ENCODE peak calls at places on chromosomes 4 and X, in nine cellular contexts. T, A, X, Z, M, V, W, E and I are unnamed samples.

GRCh38 chr4:16775411-16776154 is 122.9 kb downstream of the LDB2 start:
- DNase-seq in A (no peak), V (no peak), W (no peak), M (no peak), X (no peak), T (no peak), E (no peak), Z (no peak), I (no peak)

GRCh38 chr4:83503974-83504373 is 19.1 kb upstream of the ABRAXAS1 start:
- DNase-seq in A (no peak), E (no peak), V (no peak), M (no peak), T (no peak), Z (no peak), X (no peak), W (peak; percentile 72), I (no peak)

GRCh38 chr4:153247116-153247490 is 42.9 kb downstream of the TRIM2 start:
- DNase-seq in T (no peak), A (no peak), M (peak; percentile 64), W (no peak), E (no peak), Z (no peak), X (no peak), V (no peak), I (no peak)

GRCh38 chr4:24001945-24002640 is 112.2 kb upstream of the PPARGC1A start:
- DNase-seq in E (no peak), A (no peak), W (no peak), Z (no peak), V (peak; percentile 7), M (no peak), X (peak; percentile 82), T (no peak), I (no peak)

GRCh38 chr4:76809594-76810305 is 88.2 kb downstream of the SOWAHB start:
- DNase-seq in Z (no peak), T (no peak), W (no peak), M (peak; percentile 57), V (peak; percentile 64), E (no peak), X (peak; percentile 71), A (peak; percentile 96), I (no peak)

GRCh38 chrX:87337267-87337666 is 180.3 kb upstream of the KLHL4 start:
- DNase-seq in W (no peak), M (no peak), T (no peak), V (no peak), E (no peak), A (no peak), Z (no peak), X (no peak), I (no peak)

GRCh38 chr4:118849867-118850812 is 14.2 kb upstream of the SEC24D start:
- DNase-seq in E (no peak), V (peak; percentile 36), Z (no peak), A (peak; percentile 52), M (peak; percentile 75), X (no peak), T (no peak), W (peak; percentile 85), I (peak; percentile 48)

GRCh38 chrX:41273638-41274037 is 60.3 kb upstream of the DDX3X start:
- DNase-seq in T (no peak), X (peak; percentile 61), M (no peak), W (no peak), A (peak; percentile 22), E (no peak), V (peak; percentile 33), Z (no peak), I (no peak)

GRCh38 chr4:80010316-80010715 is 62.7 kb downstream of the ANTXR2 start:
- DNase-seq in E (no peak), M (no peak), Z (no peak), X (no peak), V (no peak), W (peak; percentile 67), A (no peak), T (no peak), I (no peak)

GRCh38 chr4:160213377-160213776 is 1110.5 kb downstream of the RAPGEF2 start:
- DNase-seq in V (no peak), W (no peak), Z (no peak), X (no peak), M (no peak), A (no peak), E (no peak), T (no peak), I (no peak)

GRCh38 chrX:133660356-133660755 is 245.1 kb upstream of the GPC4 start:
- DNase-seq in M (no peak), X (peak; percentile 70), Z (no peak), T (peak; percentile 36), E (no peak), A (peak; percentile 18), V (peak; percentile 79), W (no peak), I (no peak)

DNA sequence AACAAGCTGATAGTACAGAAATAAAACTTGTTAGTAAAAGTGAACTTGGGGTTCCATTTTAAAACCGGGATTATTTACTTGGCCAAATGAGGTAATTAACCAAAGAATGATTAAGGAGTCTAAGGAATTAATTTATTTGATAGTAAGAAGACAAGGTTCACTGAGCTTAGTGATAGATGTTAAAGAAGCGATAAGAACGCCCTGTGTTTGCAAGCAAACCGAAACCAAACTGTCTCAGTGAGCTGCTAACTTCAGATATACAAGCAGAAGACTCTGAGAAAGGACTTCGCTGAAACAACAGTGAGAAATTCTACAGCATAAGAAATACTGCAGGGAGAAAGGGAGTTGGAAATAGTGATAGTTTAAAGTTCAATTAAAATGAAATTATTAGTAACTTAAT is 37.6 kb upstream of the SHISA3 start:
- DNase-seq in E (no peak), A (no peak), V (peak; percentile 17), X (no peak), T (no peak), Z (no peak), M (no peak), W (no peak), I (no peak)
- H3K4me3 ChIP-seq in E (peak overlapping the region; percentile 5), A (peak overlapping the region; percentile 78), V (peak overlapping the region; percentile 56), X (peak overlapping the region; percentile 12), T (no peak overlapping the region), Z (no peak overlapping the region), M (peak overlapping the region; percentile 19), W (no peak overlapping the region), I (no peak overlapping the region)

DNA sequence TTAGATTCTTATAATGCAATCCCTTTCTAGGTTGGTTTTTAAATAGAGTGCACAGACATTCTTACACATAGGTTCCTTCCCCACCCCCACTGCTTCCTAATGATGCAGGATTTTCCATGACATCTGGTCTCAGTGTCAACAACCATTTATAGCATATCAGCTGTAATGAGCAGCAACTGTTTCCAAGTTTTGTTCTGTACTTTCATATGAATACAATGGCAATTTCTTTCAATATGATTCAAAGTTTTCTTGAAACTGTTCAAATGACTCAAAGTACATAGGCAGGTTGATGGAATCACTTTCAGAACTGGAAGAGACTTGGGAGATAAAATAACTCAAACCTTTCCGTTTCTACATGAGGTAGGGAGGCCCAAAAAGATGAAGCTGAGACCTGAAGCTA is 220.7 kb downstream of the CAMK2D start:
- DNase-seq in M (no peak), V (peak; percentile 50), E (no peak), X (peak; percentile 40), W (no peak), T (no peak), A (peak; percentile 52), Z (no peak), I (no peak)
- H3K36me3 ChIP-seq in M (peaks cover 30% of the 10 kb centered on the region), V (peaks cover 9% of the 10 kb centered on the region), E (no peaks in the 10 kb centered on the region), X (peaks cover 1% of the 10 kb centered on the region), W (peaks cover 5% of the 10 kb centered on the region), T (no peaks in the 10 kb centered on the region), A (peaks cover 70% of the 10 kb centered on the region), Z (no peaks in the 10 kb centered on the region), I (no peaks in the 10 kb centered on the region)

GRCh38 chr4:103156107-103156506 is 42.0 kb downstream of the CENPE start:
- DNase-seq in V (no peak), A (no peak), W (no peak), M (no peak), X (no peak), Z (no peak), E (no peak), T (no peak), I (no peak)

GRCh38 chr4:103162176-103162575 is 36.0 kb downstream of the CENPE start:
- DNase-seq in W (no peak), Z (no peak), T (no peak), V (no peak), X (no peak), A (no peak), E (no peak), M (no peak), I (no peak)

DNA sequence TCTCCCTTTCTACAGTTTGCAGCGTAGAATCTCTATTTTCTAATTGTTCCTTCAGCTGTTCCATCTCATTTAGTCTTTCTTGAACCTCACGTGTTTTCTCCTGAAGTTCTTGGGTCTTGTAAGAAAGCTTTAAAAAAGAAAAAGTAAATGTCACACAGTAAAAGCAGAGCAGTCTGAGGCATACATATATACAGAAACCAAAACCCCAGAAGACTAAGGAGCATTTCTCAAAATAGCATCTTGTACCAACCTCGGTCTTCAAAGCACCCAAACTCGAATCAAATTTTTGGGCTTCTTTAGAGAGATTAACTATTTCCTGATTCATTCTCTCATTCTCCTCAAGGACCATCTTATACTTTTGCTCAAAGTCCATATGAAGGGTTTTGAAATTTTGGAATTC is 39.4 kb downstream of the CENPE start:
- DNase-seq in V (no peak), X (no peak), E (no peak), T (no peak), A (no peak), M (no peak), W (peak; percentile 7), Z (no peak), I (no peak)
- H3K4me3 ChIP-seq in V (no peak overlapping the region), X (no peak overlapping the region), E (no peak overlapping the region), T (no peak overlapping the region), A (no peak overlapping the region), M (no peak overlapping the region), W (peak overlapping the region; percentile 46), Z (no peak overlapping the region), I (no peak overlapping the region)

GRCh38 chr4:139524062-139524631 is 31.9 kb downstream of the SETD7 start:
- DNase-seq in Z (no peak), X (peak; percentile 41), V (no peak), E (no peak), W (no peak), M (no peak), A (peak; percentile 24), T (no peak), I (no peak)
- H3K36me3 ChIP-seq in Z (peaks cover 59% of the 10 kb centered on the region), X (peaks cover 6% of the 10 kb centered on the region), V (peaks cover 65% of the 10 kb centered on the region), E (no peaks in the 10 kb centered on the region), W (peaks cover 72% of the 10 kb centered on the region), M (peaks cover 81% of the 10 kb centered on the region), A (peaks cover 86% of the 10 kb centered on the region), T (peaks cover 6% of the 10 kb centered on the region), I (no peaks in the 10 kb centered on the region)